ENCODE peak calls at places on chromosomes 3 and 15, in nine cellular contexts. N is CD4-positive, alpha-beta T cell; Y is psoas muscle; X is lower lobe of right lung; Q is kidney; C is OCI-LY7; B is pancreas; W is right lobe of liver; I is ascending aorta. G is an unnamed sample.

GRCh38 chr3:171187706-171188290 is 161.3 kb upstream of the SLC2A2 start:
- DNase-seq in N (no peak), Y (no peak), X (no peak), Q (no peak), C (peak; percentile 61), B (no peak), W (no peak), I (no peak), G (no peak)

GRCh38 chr15:67120839-67121540 is 55.6 kb downstream of the SMAD3 start:
- DNase-seq in N (peak; percentile 70), Y (peak; percentile 95), X (peak; percentile 89), Q (peak; percentile 98), C (no peak), B (peak; percentile 84), W (peak; percentile 79), I (peak; percentile 93), G (peak; percentile 84)

GRCh38 chr3:56137406-56137805 is 330.9 kb downstream of the ERC2 start:
- DNase-seq in N (no peak), Y (no peak), X (no peak), Q (no peak), C (no peak), B (no peak), W (no peak), I (no peak), G (no peak)

GRCh38 chr15:67510597-67511225 is 10.2 kb upstream of the C15orf61 start:
- DNase-seq in N (no peak), Y (no peak), X (no peak), Q (no peak), C (no peak), B (no peak), W (no peak), I (no peak), G (no peak)

GRCh38 chr15:68300115-68300940 is 22.8 kb downstream of the FEM1B start:
- DNase-seq in N (no peak), Y (no peak), X (no peak), Q (no peak), C (no peak), B (no peak), W (no peak), I (no peak), G (no peak)

GRCh38 chr3:146241523-146242240 is 9.2 kb downstream of the PLSCR4 start:
- DNase-seq in N (no peak), Y (no peak), X (no peak), Q (peak; percentile 63), C (no peak), B (no peak), W (no peak), I (peak; percentile 45), G (no peak)

GRCh38 chr15:63338170-63338569 is 43.5 kb downstream of the CA12 start:
- DNase-seq in N (no peak), Y (no peak), X (no peak), Q (no peak), C (no peak), B (no peak), W (no peak), I (no peak), G (no peak)

GRCh38 chr15:29072444-29072843 is 186.7 kb downstream of the APBA2 start:
- DNase-seq in N (no peak), Y (no peak), X (no peak), Q (no peak), C (no peak), B (no peak), W (no peak), I (no peak), G (no peak)

GRCh38 chr15:93118904-93119303 is 29.9 kb upstream of the RGMA start:
- DNase-seq in N (no peak), Y (no peak), X (no peak), Q (no peak), C (no peak), B (no peak), W (no peak), I (no peak), G (no peak)

GRCh38 chr15:32729700-32730099 is 11.9 kb downstream of the GREM1 start:
- DNase-seq in N (no peak), Y (no peak), X (no peak), Q (no peak), C (no peak), B (no peak), W (no peak), I (no peak), G (no peak)

GRCh38 chr3:12462159-12462962 is 21.9 kb upstream of the TSEN2 start:
- DNase-seq in N (peak; percentile 27), Y (peak; percentile 81), X (peak; percentile 67), Q (no peak), C (no peak), B (no peak), W (no peak), I (no peak), G (no peak)

GRCh38 chr3:12460132-12460531 is 24.1 kb upstream of the TSEN2 start:
- DNase-seq in N (no peak), Y (no peak), X (no peak), Q (no peak), C (no peak), B (no peak), W (no peak), I (no peak), G (no peak)

GRCh38 chr3:12455740-12456139 is 28.5 kb upstream of the TSEN2 start:
- DNase-seq in N (no peak), Y (no peak), X (no peak), Q (no peak), C (no peak), B (no peak), W (no peak), I (no peak), G (no peak)

GRCh38 chr3:12461097-12461649 is 23.1 kb upstream of the TSEN2 start:
- DNase-seq in N (no peak), Y (no peak), X (no peak), Q (no peak), C (no peak), B (no peak), W (no peak), I (no peak), G (no peak)

GRCh38 chr3:12458901-12459300 is 25.4 kb upstream of the TSEN2 start:
- DNase-seq in N (no peak), Y (no peak), X (peak; percentile 88), Q (no peak), C (no peak), B (no peak), W (no peak), I (no peak), G (no peak)
- TF ChIP-seq CTCF in N (no peak), Y (no peak), X (no peak), Q (no peak), C (no peak), B (no peak), W (no peak), I (no peak), G (no peak)

GRCh38 chr3:141940204-141940776 is 63.8 kb downstream of the ATP1B3 start:
- DNase-seq in N (no peak), Y (no peak), X (no peak), Q (peak; percentile 82), C (peak; percentile 39), B (no peak), W (no peak), I (no peak), G (no peak)

GRCh38 chr3:141942006-141942405 is 65.6 kb downstream of the ATP1B3 start:
- DNase-seq in N (no peak), Y (no peak), X (no peak), Q (no peak), C (no peak), B (no peak), W (no peak), I (no peak), G (no peak)

GRCh38 chr3:141939759-141940158 is 63.3 kb downstream of the ATP1B3 start:
- DNase-seq in N (no peak), Y (no peak), X (no peak), Q (no peak), C (no peak), B (no peak), W (no peak), I (no peak), G (no peak)

GRCh38 chr3:141938011-141938350 is 61.5 kb downstream of the ATP1B3 start:
- DNase-seq in N (no peak), Y (no peak), X (no peak), Q (no peak), C (no peak), B (no peak), W (no peak), I (no peak), G (no peak)

GRCh38 chr3:141941093-141941492 is 64.7 kb downstream of the ATP1B3 start:
- DNase-seq in N (no peak), Y (no peak), X (no peak), Q (no peak), C (no peak), B (no peak), W (no peak), I (no peak), G (no peak)
- H3K27ac ChIP-seq in N (no peak overlapping the region), Y (no peak overlapping the region), X (no peak overlapping the region), Q (peak overlapping the region; percentile 5), C (no peak overlapping the region), B (no peak overlapping the region), W (no peak overlapping the region), I (peak overlapping the region; percentile 67), G (no peak overlapping the region)

GRCh38 chr15:57631386-57632110 is 39.8 kb downstream of the MYZAP start:
- DNase-seq in N (no peak), Y (no peak), X (no peak), Q (no peak), C (no peak), B (no peak), W (no peak), I (no peak), G (no peak)

GRCh38 chr15:57637836-57638235 is 46.1 kb downstream of the MYZAP start:
- DNase-seq in N (no peak), Y (no peak), X (no peak), Q (no peak), C (no peak), B (no peak), W (no peak), I (no peak), G (no peak)

GRCh38 chr15:57639306-57639705 is 47.6 kb downstream of the MYZAP start:
- DNase-seq in N (no peak), Y (no peak), X (no peak), Q (no peak), C (no peak), B (no peak), W (no peak), I (no peak), G (no peak)

GRCh38 chr15:57635300-57635944 is 43.7 kb downstream of the MYZAP start:
- DNase-seq in N (no peak), Y (peak; percentile 71), X (no peak), Q (no peak), C (no peak), B (peak; percentile 47), W (no peak), I (no peak), G (peak; percentile 20)

GRCh38 chr15:57634290-57634689 is 42.6 kb downstream of the MYZAP start:
- DNase-seq in N (no peak), Y (peak; percentile 61), X (no peak), Q (no peak), C (no peak), B (no peak), W (no peak), I (no peak), G (no peak)
- TF ChIP-seq CTCF in N (no peak), Y (no peak), X (no peak), Q (no peak), C (no peak), B (no peak), W (no peak), I (no peak), G (no peak)

DNA sequence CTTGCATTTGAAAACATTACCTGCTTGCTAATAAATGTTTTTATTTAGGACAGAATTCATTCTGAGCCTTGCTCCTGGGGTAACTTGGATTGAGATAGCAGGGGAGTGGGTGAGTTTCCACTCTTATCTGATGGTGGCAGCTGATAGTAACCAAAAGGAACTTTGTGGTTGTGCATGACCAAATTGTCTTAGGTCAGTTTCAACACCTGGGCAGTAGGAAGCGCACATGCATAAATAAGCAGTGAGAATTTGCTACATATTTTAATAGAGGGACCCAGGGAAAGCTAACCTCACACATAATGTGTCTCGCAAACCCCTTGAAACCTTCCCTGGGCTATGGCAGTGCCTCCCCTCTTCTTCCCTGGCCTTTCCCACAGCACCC is 65.4 kb upstream of the XCR1 start:
- DNase-seq in N (no peak), Y (no peak), X (no peak), Q (no peak), C (peak; percentile 75), B (no peak), W (no peak), I (no peak), G (no peak)
- H3K27ac ChIP-seq in N (no peak overlapping the region), Y (no peak overlapping the region), X (no peak overlapping the region), Q (no peak overlapping the region), C (peak overlapping the region; percentile 69), B (no peak overlapping the region), W (no peak overlapping the region), I (no peak overlapping the region), G (no peak overlapping the region)

G was measured in thoracic aorta.